ENCODE peak calls at places on chromosome 14, in six cellular contexts. One of them, this sample, is unnamed.

GRCh38 chr14:102962111-102962627 is 39.7 kb downstream of the AMN start:
- DNase-seq in AG20443: no peak
- DNase-seq in NCI-H1694 treated with DMSO at 0.1 percent for 48 hours: no peak
- DNase-seq in B cell: no peak
- DNase-seq in H54: no peak
- DNase-seq in activated CD4-positive, alpha-beta T cell treated with anti-CD3 and anti-CD28 coated beads, Interleukin-2, amount 10 ng/mL, durations not matched to agents 7 days and 5 days: no peak
- DNase-seq in this sample: no peak

GRCh38 chr14:52069617-52070431 is 965 bp upstream of the NID2 start:
- DNase-seq in AG20443: peak; percentile 34
- DNase-seq in NCI-H1694 treated with DMSO at 0.1 percent for 48 hours: no peak
- DNase-seq in B cell: no peak
- DNase-seq in H54: no peak
- DNase-seq in activated CD4-positive, alpha-beta T cell treated with anti-CD3 and anti-CD28 coated beads, Interleukin-2, amount 10 ng/mL, durations not matched to agents 7 days and 5 days: no peak
- DNase-seq in this sample: no peak

GRCh38 chr14:22982477-22983245 is at the start of gene AJUBA:
- DNase-seq in AG20443: peak; percentile 95
- DNase-seq in NCI-H1694 treated with DMSO at 0.1 percent for 48 hours: peak; percentile 63
- DNase-seq in B cell: peak; percentile 85
- DNase-seq in H54: no peak
- DNase-seq in activated CD4-positive, alpha-beta T cell treated with anti-CD3 and anti-CD28 coated beads, Interleukin-2, amount 10 ng/mL, durations not matched to agents 7 days and 5 days: peak; percentile 80
- DNase-seq in this sample: peak; percentile 43

GRCh38 chr14:96039633-96040311 is 610 bp downstream of the C14orf132 start:
- DNase-seq in AG20443: peak; percentile 51
- DNase-seq in NCI-H1694 treated with DMSO at 0.1 percent for 48 hours: peak; percentile 49
- DNase-seq in B cell: peak; percentile 51
- DNase-seq in H54: peak; percentile 21
- DNase-seq in activated CD4-positive, alpha-beta T cell treated with anti-CD3 and anti-CD28 coated beads, Interleukin-2, amount 10 ng/mL, durations not matched to agents 7 days and 5 days: no peak
- DNase-seq in this sample: peak; percentile 70

GRCh38 chr14:72609205-72609916 is 284.5 kb downstream of the DPF3 start:
- DNase-seq in AG20443: no peak
- DNase-seq in NCI-H1694 treated with DMSO at 0.1 percent for 48 hours: no peak
- DNase-seq in B cell: no peak
- DNase-seq in H54: no peak
- DNase-seq in activated CD4-positive, alpha-beta T cell treated with anti-CD3 and anti-CD28 coated beads, Interleukin-2, amount 10 ng/mL, durations not matched to agents 7 days and 5 days: no peak
- DNase-seq in this sample: no peak

GRCh38 chr14:106436310-106436905 is 910.0 kb downstream of the TMEM121 start:
- DNase-seq in AG20443: no peak
- DNase-seq in NCI-H1694 treated with DMSO at 0.1 percent for 48 hours: peak; percentile 55
- DNase-seq in B cell: no peak
- DNase-seq in H54: no peak
- DNase-seq in activated CD4-positive, alpha-beta T cell treated with anti-CD3 and anti-CD28 coated beads, Interleukin-2, amount 10 ng/mL, durations not matched to agents 7 days and 5 days: peak; percentile 74
- DNase-seq in this sample: peak; percentile 19

GRCh38 chr14:24367506-24368214 is at the start of gene NFATC4:
- DNase-seq in AG20443: peak; percentile 91
- DNase-seq in NCI-H1694 treated with DMSO at 0.1 percent for 48 hours: peak; percentile 92
- DNase-seq in B cell: no peak
- DNase-seq in H54: peak; percentile 19
- DNase-seq in activated CD4-positive, alpha-beta T cell treated with anti-CD3 and anti-CD28 coated beads, Interleukin-2, amount 10 ng/mL, durations not matched to agents 7 days and 5 days: no peak
- DNase-seq in this sample: peak; percentile 90

GRCh38 chr14:104865069-104865630 is at the start of gene CEP170B:
- DNase-seq in AG20443: peak; percentile 96
- DNase-seq in NCI-H1694 treated with DMSO at 0.1 percent for 48 hours: no peak
- DNase-seq in B cell: peak; percentile 94
- DNase-seq in H54: peak; percentile 82
- DNase-seq in activated CD4-positive, alpha-beta T cell treated with anti-CD3 and anti-CD28 coated beads, Interleukin-2, amount 10 ng/mL, durations not matched to agents 7 days and 5 days: peak; percentile 40
- DNase-seq in this sample: no peak

GRCh38 chr14:23061995-23062394 is 4.7 kb upstream of the CDH24 start:
- DNase-seq in AG20443: peak; percentile 89
- DNase-seq in NCI-H1694 treated with DMSO at 0.1 percent for 48 hours: no peak
- DNase-seq in B cell: no peak
- DNase-seq in H54: peak; percentile 69
- DNase-seq in activated CD4-positive, alpha-beta T cell treated with anti-CD3 and anti-CD28 coated beads, Interleukin-2, amount 10 ng/mL, durations not matched to agents 7 days and 5 days: no peak
- DNase-seq in this sample: no peak

GRCh38 chr14:33765251-33765650 is 185.6 kb downstream of the EGLN3 start:
- DNase-seq in AG20443: no peak
- DNase-seq in NCI-H1694 treated with DMSO at 0.1 percent for 48 hours: no peak
- DNase-seq in B cell: no peak
- DNase-seq in H54: no peak
- DNase-seq in activated CD4-positive, alpha-beta T cell treated with anti-CD3 and anti-CD28 coated beads, Interleukin-2, amount 10 ng/mL, durations not matched to agents 7 days and 5 days: no peak
- DNase-seq in this sample: no peak

GRCh38 chr14:65879218-65880009 is 466.9 kb downstream of the FUT8 start:
- DNase-seq in AG20443: peak; percentile 35
- DNase-seq in NCI-H1694 treated with DMSO at 0.1 percent for 48 hours: no peak
- DNase-seq in B cell: no peak
- DNase-seq in H54: no peak
- DNase-seq in activated CD4-positive, alpha-beta T cell treated with anti-CD3 and anti-CD28 coated beads, Interleukin-2, amount 10 ng/mL, durations not matched to agents 7 days and 5 days: no peak
- DNase-seq in this sample: no peak

GRCh38 chr14:21039585-21040369 is 2.4 kb upstream of the RNASE7 start:
- DNase-seq in AG20443: peak; percentile 78
- DNase-seq in NCI-H1694 treated with DMSO at 0.1 percent for 48 hours: peak; percentile 79
- DNase-seq in B cell: peak; percentile 47
- DNase-seq in H54: no peak
- DNase-seq in activated CD4-positive, alpha-beta T cell treated with anti-CD3 and anti-CD28 coated beads, Interleukin-2, amount 10 ng/mL, durations not matched to agents 7 days and 5 days: peak; percentile 32
- DNase-seq in this sample: peak; percentile 66

GRCh38 chr14:61227893-61228591 is 53.1 kb downstream of the TMEM30B start:
- DNase-seq in AG20443: no peak
- DNase-seq in NCI-H1694 treated with DMSO at 0.1 percent for 48 hours: no peak
- DNase-seq in B cell: no peak
- DNase-seq in H54: no peak
- DNase-seq in activated CD4-positive, alpha-beta T cell treated with anti-CD3 and anti-CD28 coated beads, Interleukin-2, amount 10 ng/mL, durations not matched to agents 7 days and 5 days: no peak
- DNase-seq in this sample: no peak

GRCh38 chr14:29016050-29016900 is 249.7 kb downstream of the FOXG1 start:
- DNase-seq in AG20443: peak; percentile 22
- DNase-seq in NCI-H1694 treated with DMSO at 0.1 percent for 48 hours: peak; percentile 54
- DNase-seq in B cell: no peak
- DNase-seq in H54: no peak
- DNase-seq in activated CD4-positive, alpha-beta T cell treated with anti-CD3 and anti-CD28 coated beads, Interleukin-2, amount 10 ng/mL, durations not matched to agents 7 days and 5 days: no peak
- DNase-seq in this sample: peak; percentile 2